ENCODE peak calls at places on chromosomes 6 and 20, in four cellular contexts. P is A549; E is naive thymus-derived CD4-positive, alpha-beta T cell; Q is CD4-positive, alpha-beta memory T cell. L is an unnamed sample. For H3K4me1, the result is how much of the 10 kb centered on the place peaks cover.

GRCh38 chr6:71197770-71198169 is 90.8 kb upstream of the OGFRL1 start:
- DNase-seq in P (no peak), E (no peak), Q (no peak), L (no peak)

GRCh38 chr6:163588211-163588919 is 173.8 kb downstream of the QKI start:
- DNase-seq in P (no peak), E (no peak), Q (no peak), L (no peak)

GRCh38 chr6:78911218-78911617 is 43.9 kb downstream of the IRAK1BP1 start:
- DNase-seq in P (no peak), E (no peak), Q (no peak), L (no peak)

GRCh38 chr6:27720607-27721580 is 191.3 kb downstream of the OR2B2 start:
- DNase-seq in P (peak), E (peak), Q (no peak), L (no peak)

GRCh38 chr6:98539669-98540207 is 294.6 kb upstream of the POU3F2 start:
- DNase-seq in P (no peak), E (no peak), Q (no peak), L (no peak)

GRCh38 chr6:43862925-43863324 is 92.9 kb downstream of the VEGFA start:
- DNase-seq in P (no peak), E (no peak), Q (no peak), L (no peak)

GRCh38 chr6:43267619-43268347 is 24.5 kb downstream of the TTBK1 start:
- DNase-seq in P (no peak), E (no peak), Q (no peak), L (no peak)

GRCh38 chr6:137928286-137928685 is 61.2 kb downstream of the TNFAIP3 start:
- DNase-seq in P (no peak), E (no peak), Q (no peak), L (no peak)

GRCh38 chr20:50838707-50839385 is 44.0 kb downstream of the BCAS4 start:
- DNase-seq in P (no peak), E (no peak), Q (no peak), L (no peak)

GRCh38 chr6:145929037-145929633 is 35.0 kb downstream of the SHPRH start:
- DNase-seq in P (peak), E (no peak), Q (peak), L (peak)

GRCh38 chr20:58389324-58389967 is 417 bp downstream of the VAPB start:
- DNase-seq in P (no peak), E (peak), Q (no peak), L (peak)

GRCh38 chr6:48016027-48016755 is 94.8 kb downstream of the PTCHD4 start:
- DNase-seq in P (no peak), E (no peak), Q (no peak), L (no peak)

GRCh38 chr20:46087161-46087560 is 2.6 kb downstream of the NCOA5 start:
- DNase-seq in P (no peak), E (no peak), Q (no peak), L (peak)

GRCh38 chr20:46084805-46085792 is 4.7 kb downstream of the NCOA5 start:
- DNase-seq in P (peak), E (no peak), Q (no peak), L (no peak)

GRCh38 chr20:46083531-46084061 is 6.2 kb downstream of the NCOA5 start:
- DNase-seq in P (no peak), E (no peak), Q (no peak), L (no peak)

GRCh38 chr20:46081074-46081473 is 8.7 kb downstream of the NCOA5 start:
- DNase-seq in P (no peak), E (no peak), Q (no peak), L (no peak)

DNA sequence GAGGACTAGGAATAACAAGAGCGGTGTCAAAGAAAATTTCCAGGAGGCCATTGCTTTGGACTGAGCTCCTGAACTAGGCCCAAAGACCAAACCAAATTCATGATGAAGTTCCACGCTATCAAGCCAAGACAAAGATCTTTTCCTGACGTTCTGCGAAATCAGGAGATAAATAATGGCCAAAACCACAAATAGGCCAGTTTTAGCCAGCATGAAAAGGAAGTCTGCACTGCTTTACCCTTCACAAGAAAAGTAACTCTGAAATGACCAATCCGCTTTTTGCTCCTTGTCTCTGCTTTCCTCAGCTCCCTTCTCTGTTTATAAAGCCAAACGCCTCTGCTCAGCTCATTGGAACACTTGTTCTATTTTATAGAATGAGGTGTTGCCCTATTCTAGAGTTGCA is 6.7 kb downstream of the NCOA5 start:
- DNase-seq in P (no peak), E (no peak), Q (no peak), L (no peak)
- H3K4me1 ChIP-seq in P (under half), E (under half), Q (half or more), L (under half)

GRCh38 chr6:31586596-31586995 is 519 bp downstream of the LST1 start:
- DNase-seq in P (no peak), E (peak), Q (no peak), L (no peak)

GRCh38 chr6:31586013-31586412 is at the start of gene LST1:
- DNase-seq in P (no peak), E (no peak), Q (no peak), L (no peak)

GRCh38 chr6:31582230-31582601 is at the start of gene LTB:
- DNase-seq in P (no peak), E (peak), Q (peak), L (peak)

GRCh38 chr6:31587791-31588777 is 2.0 kb downstream of the LST1 start:
- DNase-seq in P (no peak), E (no peak), Q (no peak), L (peak)

GRCh38 chr6:31585531-31585930 is 546 bp upstream of the LST1 start:
- DNase-seq in P (no peak), E (peak), Q (peak), L (peak)
- H3K4me1 ChIP-seq in P (under half), E (half or more), Q (half or more), L (half or more)

DNA sequence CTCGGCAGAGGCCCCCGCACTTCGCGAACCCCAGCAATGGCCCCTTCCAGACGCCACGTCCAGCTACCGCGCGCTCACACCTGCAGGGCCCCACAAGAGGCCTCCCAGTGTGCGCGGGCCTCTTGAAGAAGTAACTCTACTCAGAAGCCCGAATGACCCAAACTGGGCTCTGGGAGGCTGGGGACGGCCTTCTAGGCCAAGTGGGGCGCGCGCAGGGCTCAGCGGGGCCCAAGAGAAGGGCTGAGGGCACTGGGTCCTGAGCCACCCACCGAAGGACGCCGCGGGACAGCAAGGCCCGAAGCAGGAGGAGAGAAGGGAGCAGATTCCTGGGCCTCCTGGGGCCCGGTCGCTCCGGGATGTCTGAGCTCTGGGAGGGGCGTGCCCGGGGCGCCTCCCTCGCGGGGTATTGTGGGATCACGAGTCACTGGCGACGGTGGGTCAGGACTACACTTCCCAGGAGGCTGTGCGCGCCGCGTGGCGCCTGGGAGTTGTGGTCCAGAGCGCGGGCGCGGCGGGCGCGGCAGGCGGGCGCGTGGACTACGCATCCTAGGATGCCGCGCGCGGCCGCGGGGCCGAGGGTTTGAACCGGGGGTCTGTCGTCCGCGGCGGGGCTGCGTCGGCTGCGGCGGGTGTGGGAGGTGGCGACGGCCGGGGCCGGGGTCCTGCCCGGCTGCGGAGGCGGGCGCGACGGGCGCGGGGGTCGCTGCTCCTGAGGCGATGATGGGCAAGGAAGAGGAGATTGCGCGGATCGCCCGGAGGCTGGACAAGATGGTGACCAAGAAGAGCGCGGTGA is at the start of gene TCEA2:
- DNase-seq in P (peak), E (peak), Q (peak), L (peak)
- H3K4me1 ChIP-seq in P (under half), E (under half), Q (half or more), L (under half)

GRCh38 chr6:167856999-167857660 is 30.4 kb downstream of the AFDN start:
- DNase-seq in P (no peak), E (no peak), Q (no peak), L (no peak)
- H3K4me1 ChIP-seq in P (under half), E (under half), Q (under half), L (under half)

DNA sequence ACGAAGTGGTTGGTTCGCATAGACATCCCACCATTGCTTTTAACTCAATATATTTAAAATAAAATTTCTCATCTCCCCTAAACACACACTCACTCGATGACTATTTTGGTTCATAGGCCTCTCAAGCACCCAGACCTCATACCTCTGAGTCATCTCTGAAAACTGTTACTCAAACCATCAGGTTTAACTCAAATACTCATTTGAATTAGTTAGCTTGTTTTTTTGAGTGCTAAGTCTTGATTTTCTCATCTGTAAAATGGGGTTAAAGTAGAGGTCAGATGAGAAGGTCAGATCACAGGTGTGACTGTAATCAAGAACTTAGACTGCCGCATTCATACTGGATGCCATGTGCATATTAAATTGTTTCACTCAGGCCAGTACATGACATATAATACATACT is 243.9 kb upstream of the TENT5A start:
- DNase-seq in P (no peak), E (no peak), Q (no peak), L (no peak)
- H3K4me1 ChIP-seq in P (under half), E (under half), Q (under half), L (under half)

DNA sequence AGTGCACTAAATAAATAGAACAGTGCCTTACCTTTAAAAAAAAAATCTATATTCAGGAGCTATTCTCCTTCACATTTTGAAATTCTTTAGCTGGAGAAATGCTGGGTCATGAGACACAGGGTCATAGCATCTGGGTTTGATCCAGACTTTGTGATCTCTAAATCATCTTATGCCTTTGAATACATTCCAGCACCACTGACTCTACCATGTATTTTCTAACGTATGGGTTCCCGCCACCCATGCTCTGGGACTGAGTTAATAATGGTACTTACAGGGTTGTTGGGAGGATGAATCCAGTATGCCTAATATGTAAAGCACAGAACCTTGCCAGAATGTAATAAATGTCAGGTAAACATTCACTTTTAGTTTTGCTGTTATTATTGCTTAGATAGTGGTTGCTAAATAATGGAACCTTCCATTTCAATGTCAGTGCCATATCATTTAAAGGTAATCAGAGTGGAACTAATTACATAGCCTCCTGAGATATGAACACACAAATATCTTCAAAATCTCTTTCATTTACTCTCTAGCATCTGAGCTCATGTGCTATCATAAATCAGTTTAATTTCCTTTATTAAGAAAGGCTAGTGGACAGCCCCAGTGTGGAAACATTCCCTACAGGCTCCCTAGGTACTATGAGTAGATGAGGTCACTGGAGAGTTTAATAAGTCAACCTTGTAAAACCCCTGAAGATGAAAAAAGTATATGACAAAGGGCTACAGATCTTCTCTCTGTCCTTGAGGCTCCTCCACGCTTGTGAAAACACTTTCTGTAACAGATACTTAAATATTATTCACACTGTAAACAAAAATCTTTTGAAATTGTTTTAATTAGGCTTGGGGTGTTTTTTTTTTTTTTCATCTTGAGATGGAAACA is 226.7 kb downstream of the ALDH8A1 start:
- DNase-seq in P (no peak), E (no peak), Q (no peak), L (no peak)
- H3K4me1 ChIP-seq in P (under half), E (under half), Q (under half), L (under half)

GRCh38 chr20:2293971-2294370 is 1.8 kb upstream of the TGM3 start:
- DNase-seq in P (no peak), E (no peak), Q (no peak), L (no peak)
- H3K4me1 ChIP-seq in P (under half), E (under half), Q (under half), L (under half)

DNA sequence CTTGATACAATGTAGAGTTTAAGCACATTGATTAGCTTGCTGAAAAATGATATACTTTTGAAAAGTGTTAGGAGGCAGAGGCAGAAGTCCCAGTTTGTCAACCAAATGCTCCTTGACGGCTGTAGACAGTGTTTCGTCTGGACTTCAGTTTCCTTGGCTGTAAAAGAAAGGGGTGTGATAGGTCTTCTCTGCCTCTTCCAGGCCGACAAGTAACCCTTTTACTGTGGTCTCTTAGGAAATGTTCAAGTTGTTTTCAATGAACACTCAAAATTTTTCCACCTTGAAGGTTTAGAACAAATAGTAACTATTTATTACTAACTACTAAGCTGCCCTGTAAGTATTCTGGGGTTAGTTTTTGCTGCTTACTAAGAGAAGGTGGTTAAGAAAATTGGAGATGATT is 122.4 kb downstream of the IRF4 start:
- DNase-seq in P (no peak), E (no peak), Q (no peak), L (no peak)
- H3K4me1 ChIP-seq in P (under half), E (under half), Q (under half), L (under half)

GRCh38 chr6:220736-221475 is 71.4 kb upstream of the DUSP22 start:
- DNase-seq in P (no peak), E (peak), Q (no peak), L (no peak)
- H3K4me1 ChIP-seq in P (under half), E (under half), Q (under half), L (under half)